ENCODE peak calls at places on chromosomes 4 and X, in six cellular contexts. Z is A549, J is upper lobe of left lung, B is H1, Y is stomach, R is ovary. X is an unnamed sample.

GRCh38 chr4:52643846-52644245 is 15.3 kb downstream of the USP46 start:
- DNase-seq in Z (no peak), J (peak; percentile 88), B (no peak), Y (peak; percentile 72), R (peak; percentile 15), X (peak; percentile 81)

GRCh38 chr4:80540349-80540748 is 204.8 kb downstream of the CFAP299 start:
- DNase-seq in Z (no peak), J (no peak), B (no peak), Y (no peak), R (no peak), X (no peak)

GRCh38 chrX:103774070-103774642 is 2.5 kb upstream of the PLP1 start:
- DNase-seq in Z (peak; percentile 12), J (no peak), B (no peak), Y (no peak), R (no peak), X (no peak)

GRCh38 chr4:169634975-169635374 is 14.6 kb downstream of the CLCN3 start:
- DNase-seq in Z (no peak), J (no peak), B (no peak), Y (no peak), R (no peak), X (no peak)

GRCh38 chr4:149765630-149766029 is 50.0 kb downstream of the IQCM start:
- DNase-seq in Z (no peak), J (no peak), B (no peak), Y (no peak), R (no peak), X (no peak)

GRCh38 chr4:144347116-144347515 is 206.6 kb upstream of the GYPA start:
- DNase-seq in Z (no peak), J (no peak), B (no peak), Y (no peak), R (no peak), X (no peak)

GRCh38 chr4:87502580-87503238 is 26.5 kb downstream of the SPARCL1 start:
- DNase-seq in Z (no peak), J (no peak), B (no peak), Y (no peak), R (no peak), X (no peak)

GRCh38 chr4:184370711-184371389 is 103.5 kb downstream of the IRF2 start:
- DNase-seq in Z (no peak), J (no peak), B (no peak), Y (no peak), R (peak; percentile 41), X (no peak)

GRCh38 chrX:154123241-154124219 is 20.5 kb upstream of the OPN1LW start:
- DNase-seq in Z (no peak), J (peak; percentile 72), B (no peak), Y (peak; percentile 33), R (no peak), X (no peak)

GRCh38 chrX:64265265-64265664 is 34.9 kb upstream of the ASB12 start:
- DNase-seq in Z (no peak), J (no peak), B (no peak), Y (no peak), R (no peak), X (no peak)

GRCh38 chr4:23337292-23337691 is 552.6 kb downstream of the PPARGC1A start:
- DNase-seq in Z (no peak), J (no peak), B (no peak), Y (no peak), R (no peak), X (no peak)

GRCh38 chr4:174136013-174136412 is 147.5 kb downstream of the FBXO8 start:
- DNase-seq in Z (no peak), J (no peak), B (no peak), Y (no peak), R (no peak), X (peak; percentile 71)

GRCh38 chr4:5572114-5572513 is 136.2 kb downstream of the EVC2 start:
- DNase-seq in Z (no peak), J (no peak), B (no peak), Y (no peak), R (no peak), X (no peak)

GRCh38 chr4:99934891-99935290 is 11.5 kb downstream of the DNAJB14 start:
- DNase-seq in Z (no peak), J (no peak), B (no peak), Y (no peak), R (no peak), X (no peak)

GRCh38 chrX:71178908-71179307 is 34.3 kb downstream of the NLGN3 start:
- DNase-seq in Z (peak; percentile 36), J (peak; percentile 51), B (no peak), Y (peak; percentile 65), R (peak; percentile 46), X (peak; percentile 78)

GRCh38 chrX:132388371-132388770 is 100.5 kb downstream of the MBNL3 start:
- DNase-seq in Z (no peak), J (no peak), B (no peak), Y (no peak), R (no peak), X (no peak)

GRCh38 chr4:58406762-58407161 is 1296.6 kb upstream of the IGFBP7 start:
- DNase-seq in Z (no peak), J (no peak), B (no peak), Y (no peak), R (no peak), X (no peak)

GRCh38 chr4:23035521-23036056 is 342.9 kb downstream of the GBA3 start:
- DNase-seq in Z (no peak), J (no peak), B (no peak), Y (no peak), R (no peak), X (no peak)

GRCh38 chrX:10722804-10723364 is 102.5 kb upstream of the MID1 start:
- DNase-seq in Z (peak; percentile 51), J (peak; percentile 38), B (peak; percentile 76), Y (peak; percentile 59), R (peak; percentile 48), X (peak; percentile 83)

GRCh38 chr4:101217353-101218031 is 129.8 kb downstream of the PPP3CA start:
- DNase-seq in Z (no peak), J (no peak), B (no peak), Y (no peak), R (no peak), X (no peak)

GRCh38 chr4:94538229-94538628 is 86.5 kb downstream of the PDLIM5 start:
- DNase-seq in Z (no peak), J (no peak), B (no peak), Y (no peak), R (no peak), X (no peak)
- TF ChIP-seq EP300 in Z (no peak), J (no peak), B (no peak), Y (no peak), R (no peak), X (no peak)

GRCh38 chr4:3044812-3045499 is 29.4 kb downstream of the HTT-AS start:
- DNase-seq in Z (no peak), J (no peak), B (no peak), Y (no peak), R (no peak), X (no peak)

GRCh38 chr4:3045500-3045850 is 28.9 kb downstream of the HTT-AS start:
- DNase-seq in Z (no peak), J (peak; percentile 81), B (no peak), Y (peak; percentile 56), R (no peak), X (peak; percentile 87)

GRCh38 chr4:3046623-3047022 is 27.7 kb downstream of the HTT-AS start:
- DNase-seq in Z (no peak), J (no peak), B (no peak), Y (no peak), R (no peak), X (no peak)

GRCh38 chr4:3046149-3046548 is 28.2 kb downstream of the HTT-AS start:
- DNase-seq in Z (no peak), J (no peak), B (no peak), Y (no peak), R (no peak), X (no peak)

GRCh38 chr4:3047464-3048286 is 26.7 kb downstream of the HTT-AS start:
- DNase-seq in Z (peak; percentile 16), J (peak; percentile 75), B (peak; percentile 81), Y (peak; percentile 76), R (peak; percentile 43), X (peak; percentile 76)
- TF ChIP-seq POLR2A in Z (no peak), J (no peak), B (no peak), Y (no peak), R (no peak), X (no peak)

GRCh38 chrX:72271091-72271490 is 6.0 kb downstream of the RPS4X start:
- DNase-seq in Z (no peak), J (no peak), B (no peak), Y (no peak), R (no peak), X (no peak)

GRCh38 chrX:72268601-72269365 is 8.3 kb downstream of the RPS4X start:
- DNase-seq in Z (no peak), J (no peak), B (no peak), Y (no peak), R (no peak), X (no peak)

GRCh38 chrX:72271812-72272211 is 5.2 kb downstream of the RPS4X start:
- DNase-seq in Z (no peak), J (no peak), B (no peak), Y (no peak), R (no peak), X (no peak)

GRCh38 chrX:72269671-72270251 is 7.3 kb downstream of the RPS4X start:
- DNase-seq in Z (no peak), J (no peak), B (no peak), Y (no peak), R (no peak), X (no peak)

DNA sequence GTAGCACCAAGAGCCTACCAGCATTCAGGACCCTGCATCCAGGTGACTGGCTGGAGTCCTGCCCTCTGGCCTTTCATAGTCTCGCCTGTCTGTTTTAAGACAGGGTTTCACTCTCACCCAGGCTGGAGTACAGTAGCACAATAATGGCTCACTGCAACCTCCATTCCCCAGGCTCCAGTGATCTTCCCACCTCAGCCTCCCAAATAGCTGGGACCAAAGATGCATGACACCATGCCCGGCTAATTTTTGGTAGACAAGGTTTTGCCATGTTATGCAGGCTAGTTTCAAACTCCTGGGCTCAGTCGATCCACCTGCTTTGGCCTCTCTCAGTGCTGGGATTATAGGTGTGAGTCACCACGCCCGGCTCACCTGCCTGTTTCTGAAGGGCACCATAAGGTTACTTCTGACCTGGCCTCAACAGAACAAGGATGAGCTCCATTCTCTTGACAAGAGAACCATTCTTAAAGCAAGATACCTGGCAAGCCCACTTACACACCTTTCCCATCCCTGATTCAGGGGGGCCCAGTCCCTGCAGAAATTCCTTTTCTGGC is 6.7 kb downstream of the RPS4X start:
- DNase-seq in Z (no peak), J (no peak), B (no peak), Y (no peak), R (no peak), X (no peak)
- H3K4me3 ChIP-seq in Z (no peak overlapping the region), J (no peak overlapping the region), B (no peak overlapping the region), Y (no peak overlapping the region), R (no peak overlapping the region), X (no peak overlapping the region)

DNA sequence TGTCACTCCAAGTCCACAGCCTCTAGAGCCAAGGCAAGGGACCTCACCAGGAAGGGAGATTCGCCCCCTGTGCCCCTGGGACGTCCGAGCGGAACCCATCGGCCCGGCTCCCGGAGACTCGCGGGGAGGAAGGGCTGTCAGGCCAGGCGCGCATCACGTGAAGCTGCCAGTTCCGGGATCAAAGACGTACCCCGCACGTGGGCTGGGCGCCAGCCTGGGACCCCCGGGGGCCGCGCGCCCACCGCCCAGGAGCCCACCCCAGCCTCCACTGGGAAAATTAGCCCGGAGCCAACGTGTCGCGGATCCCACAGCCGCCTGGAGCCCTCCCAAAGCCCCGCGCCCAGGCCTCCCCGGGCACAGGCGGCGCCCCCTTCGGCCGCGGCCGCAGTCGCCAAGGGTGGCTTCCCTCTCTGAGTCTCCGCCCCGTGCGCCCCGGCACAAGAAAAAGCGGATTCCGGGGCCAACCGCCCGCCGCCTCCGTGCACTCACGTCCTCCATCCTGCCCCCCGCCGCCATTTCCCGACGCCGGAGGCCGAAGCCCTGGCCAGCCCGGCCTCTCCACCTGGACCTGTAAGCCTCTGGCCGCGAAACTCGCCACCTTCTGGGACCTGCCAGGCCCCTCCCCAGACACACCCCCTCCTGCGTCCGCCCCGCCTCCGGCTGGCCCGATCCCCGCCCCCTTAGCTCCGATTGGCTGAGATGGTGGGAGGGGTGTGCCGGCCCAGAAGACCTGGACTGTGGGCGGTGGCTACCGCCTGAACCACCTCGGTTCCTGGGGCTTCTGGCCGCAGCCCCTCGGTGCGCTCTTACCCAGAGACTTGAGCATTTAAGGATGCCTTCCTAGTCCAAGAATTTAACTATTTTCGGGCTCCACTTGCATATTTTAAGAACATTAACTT is at the start of gene TMEM192:
- DNase-seq in Z (peak; percentile 72), J (peak; percentile 97), B (peak; percentile 97), Y (peak; percentile 95), R (peak; percentile 94), X (peak; percentile 96)
- TF ChIP-seq EP300 in Z (no peak), J (no peak), B (no peak), Y (no peak), R (no peak), X (no peak)

X was measured in sigmoid colon.